ENCODE peak calls at places on chromosome 15, in ten cellular contexts. Y is AG08395; D is left kidney; W is naive thymus-derived CD4-positive, alpha-beta T cell; V is fibroblast of the aortic adventitia; O is testis; Q is Peyer's patch; N is stimulated activated CD8-positive, alpha-beta memory T cell treated with anti-CD3 and anti-CD28 coated beads, Interleukin-2, amount 100 ng/mL, for 48 hours; B is HEK293T; X is left ventricle myocardium inferior. H is an unnamed sample.

GRCh38 chr15:38843736-38844590 is 279.3 kb upstream of the RASGRP1 start:
- DNase-seq in Y (peak), D (peak), W (no peak), V (peak), O (no peak), Q (no peak), N (no peak), B (no peak), X (no peak), H (no peak)

GRCh38 chr15:83887404-83887803 is 233.5 kb downstream of the ADAMTSL3 start:
- DNase-seq in Y (no peak), D (no peak), W (no peak), V (no peak), O (no peak), Q (no peak), N (no peak), B (no peak), X (no peak), H (no peak)

GRCh38 chr15:82986442-82986780 is 401 bp downstream of the RAMAC start:
- DNase-seq in Y (no peak), D (peak), W (no peak), V (peak), O (no peak), Q (no peak), N (no peak), B (peak), X (no peak), H (peak)

GRCh38 chr15:63246691-63247464 is 30.5 kb upstream of the APH1B start:
- DNase-seq in Y (peak), D (no peak), W (no peak), V (peak), O (no peak), Q (no peak), N (no peak), B (no peak), X (no peak), H (peak)

GRCh38 chr15:101489633-101490407 is at the start of gene PCSK6:
- DNase-seq in Y (peak), D (peak), W (no peak), V (no peak), O (no peak), Q (no peak), N (no peak), B (peak), X (peak), H (no peak)

GRCh38 chr15:57746752-57747151 is 40.2 kb downstream of the POLR2M start:
- DNase-seq in Y (no peak), D (no peak), W (no peak), V (peak), O (no peak), Q (no peak), N (no peak), B (no peak), X (no peak), H (no peak)

GRCh38 chr15:46854559-46854958 is 862.7 kb upstream of the SEMA6D start:
- DNase-seq in Y (no peak), D (no peak), W (no peak), V (no peak), O (no peak), Q (no peak), N (no peak), B (no peak), X (no peak), H (no peak)

GRCh38 chr15:29268706-29269484 is 727 bp downstream of the NSMCE3 start:
- DNase-seq in Y (peak), D (peak), W (peak), V (peak), O (peak), Q (peak), N (peak), B (peak), X (peak), H (peak)

GRCh38 chr15:48411971-48412591 is 80.9 kb downstream of the DUT start:
- DNase-seq in Y (peak), D (no peak), W (no peak), V (peak), O (no peak), Q (no peak), N (no peak), B (no peak), X (no peak), H (no peak)

GRCh38 chr15:72237286-72238224 is 6.6 kb upstream of the PKM start:
- DNase-seq in Y (peak), D (no peak), W (no peak), V (peak), O (no peak), Q (peak), N (peak), B (no peak), X (no peak), H (peak)

GRCh38 chr15:69610858-69611257 is 158.2 kb downstream of the RPLP1 start:
- DNase-seq in Y (no peak), D (no peak), W (no peak), V (no peak), O (no peak), Q (peak), N (no peak), B (no peak), X (no peak), H (no peak)

GRCh38 chr15:47987908-47988532 is 132.8 kb upstream of the SLC24A5 start:
- DNase-seq in Y (peak), D (peak), W (no peak), V (peak), O (peak), Q (peak), N (no peak), B (peak), X (no peak), H (peak)